ENCODE peak calls at places on chromosomes 13 and 19, in seven cellular contexts. O, U, P, B, W, R and J are unnamed samples.

GRCh38 chr13:78317030-78317429 is 286.3 kb downstream of the POU4F1 start:
- DNase-seq in O (no peak), U (no peak), P (no peak), B (no peak), W (no peak), R (no peak), J (peak)

GRCh38 chr19:19615086-19615485 is 3.4 kb downstream of the PBX4 start:
- DNase-seq in O (peak), U (no peak), P (no peak), B (no peak), W (no peak), R (peak), J (no peak)

GRCh38 chr19:6536138-6536671 is 5.4 kb downstream of the TNFSF9 start:
- DNase-seq in O (peak), U (no peak), P (no peak), B (no peak), W (no peak), R (no peak), J (peak)

GRCh38 chr19:45424191-45425058 is 708 bp upstream of the ERCC1 start:
- DNase-seq in O (peak), U (peak), P (peak), B (peak), W (peak), R (peak), J (peak)

GRCh38 chr13:109271991-109272454 is 514.4 kb downstream of the IRS2 start:
- DNase-seq in O (peak), U (no peak), P (no peak), B (no peak), W (no peak), R (no peak), J (no peak)

GRCh38 chr13:111491659-111492058 is 171.2 kb downstream of the TEX29 start:
- DNase-seq in O (no peak), U (no peak), P (no peak), B (no peak), W (no peak), R (no peak), J (no peak)

GRCh38 chr19:2250765-2251576 is 1.8 kb downstream of the AMH start:
- DNase-seq in O (no peak), U (no peak), P (no peak), B (no peak), W (no peak), R (no peak), J (no peak)

GRCh38 chr19:48745208-48745995 is 1.3 kb downstream of the IZUMO1 start:
- DNase-seq in O (peak), U (no peak), P (peak), B (no peak), W (no peak), R (peak), J (peak)

GRCh38 chr19:5608271-5608666 is 14.3 kb downstream of the SAFB2 start:
- DNase-seq in O (no peak), U (no peak), P (no peak), B (no peak), W (no peak), R (no peak), J (no peak)

GRCh38 chr19:39237200-39238184 is 7.3 kb downstream of the IFNL3 start:
- DNase-seq in O (no peak), U (no peak), P (no peak), B (no peak), W (no peak), R (no peak), J (no peak)

GRCh38 chr13:111616203-111616602 is 295.8 kb downstream of the TEX29 start:
- DNase-seq in O (no peak), U (peak), P (no peak), B (no peak), W (no peak), R (no peak), J (no peak)

GRCh38 chr19:13887039-13887438 is 10.1 kb downstream of the NANOS3 start:
- DNase-seq in O (no peak), U (no peak), P (no peak), B (no peak), W (no peak), R (no peak), J (no peak)

GRCh38 chr19:17162580-17162979 is 52.6 kb upstream of the USE1 start:
- DNase-seq in O (no peak), U (no peak), P (no peak), B (no peak), W (no peak), R (no peak), J (no peak)

DNA sequence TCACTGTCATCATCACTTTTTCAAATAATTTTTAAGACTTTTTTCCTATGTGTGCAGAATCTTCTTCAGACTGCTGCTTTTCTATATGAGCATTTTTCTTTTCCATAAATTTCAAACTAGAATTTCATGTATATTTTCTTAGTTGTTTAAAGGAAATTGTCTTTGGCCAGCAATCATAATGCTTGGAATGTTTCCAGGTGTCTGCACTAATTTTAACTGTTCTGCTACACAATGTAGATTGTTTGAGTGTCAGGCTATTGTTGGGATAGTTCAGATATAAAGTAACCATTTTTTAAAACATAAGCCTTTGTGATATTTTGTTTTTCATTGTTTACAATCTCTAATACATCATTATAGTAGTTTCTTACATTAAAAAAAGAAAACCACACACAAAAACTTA is 1418.5 kb downstream of the EFNB2 start:
- DNase-seq in O (no peak), U (no peak), P (no peak), B (no peak), W (no peak), R (no peak), J (peak)
- TF ChIP-seq CTCF in O (no peak), U (no peak), P (no peak), B (no peak), W (no peak), R (no peak), J (no peak)

GRCh38 chr19:10418281-10419199 is 1.8 kb upstream of the PDE4A start:
- DNase-seq in O (peak), U (no peak), P (no peak), B (no peak), W (no peak), R (no peak), J (no peak)

GRCh38 chr19:10419646-10420443 is 493 bp upstream of the PDE4A start:
- DNase-seq in O (peak), U (no peak), P (no peak), B (no peak), W (no peak), R (peak), J (peak)

GRCh38 chr19:10417598-10418280 is 2.6 kb upstream of the PDE4A start:
- DNase-seq in O (no peak), U (no peak), P (no peak), B (no peak), W (no peak), R (no peak), J (no peak)

GRCh38 chr19:10420444-10421239 is at the start of gene PDE4A:
- DNase-seq in O (peak), U (no peak), P (no peak), B (no peak), W (no peak), R (no peak), J (peak)

GRCh38 chr19:10419200-10419645 is 1.1 kb upstream of the PDE4A start:
- DNase-seq in O (peak), U (no peak), P (no peak), B (no peak), W (no peak), R (no peak), J (no peak)
- H3K4me3 ChIP-seq in O (peak), U (peak), P (no peak), B (peak), W (no peak), R (peak), J (peak)

GRCh38 chr13:51044023-51044665 is 66.9 kb downstream of the C13orf42 start:
- DNase-seq in O (no peak), U (no peak), P (no peak), B (no peak), W (no peak), R (no peak), J (no peak)
- TF ChIP-seq CTCF in O (no peak), U (no peak), P (no peak), B (no peak), W (no peak), R (no peak), J (no peak)

GRCh38 chr19:35249146-35249847 is 495 bp downstream of the LSR start:
- DNase-seq in O (no peak), U (no peak), P (peak), B (no peak), W (no peak), R (no peak), J (no peak)
- H3K4me3 ChIP-seq in O (no peak), U (peak), P (peak), B (peak), W (peak), R (no peak), J (no peak)